ENCODE peak calls at places on chromosome 22, in eight cellular contexts. R is left kidney; V is NCI-H1105; Y is activated CD4-positive, alpha-beta T cell treated with anti-CD3 and anti-CD28 coated beads for 48 hours; P is CD4-positive, alpha-beta T cell; N is neural crest cell; U is activated T-cell treated with anti-CD3 and anti-CD28 coated beads for 1 hour; L is heart right ventricle. Z is an unnamed sample.

GRCh38 chr22:17851754-17852153 is 77.5 kb upstream of the BID start:
- DNase-seq in P (no peak), L (peak), N (no peak), Y (no peak), V (no peak), U (no peak), R (no peak), Z (no peak)

GRCh38 chr22:40082184-40082583 is 87.4 kb downstream of the FAM83F start:
- DNase-seq in P (no peak), N (no peak), V (no peak), L (no peak), U (no peak), Y (no peak), R (no peak), Z (no peak)

GRCh38 chr22:24994070-24994763 is 41.7 kb downstream of the KIAA1671 start:
- DNase-seq in Y (peak), R (no peak), V (peak), L (no peak), U (no peak), P (no peak), N (no peak), Z (no peak)

GRCh38 chr22:30056015-30056414 is 24.2 kb upstream of the HORMAD2 start:
- DNase-seq in P (no peak), U (no peak), Y (no peak), V (no peak), L (no peak), N (no peak), R (no peak), Z (no peak)

GRCh38 chr22:17120711-17121234 is 387 bp downstream of the TMEM121B start:
- DNase-seq in R (peak), P (peak), Y (peak), U (no peak), N (peak), V (no peak), L (no peak), Z (no peak)

GRCh38 chr22:49201046-49201970 is 626.4 kb downstream of the BRD1 start:
- DNase-seq in V (no peak), L (no peak), U (no peak), Y (no peak), N (no peak), R (no peak), P (no peak), Z (no peak)

GRCh38 chr22:38431266-38432010 is 23.6 kb downstream of the KCNJ4 start:
- DNase-seq in N (no peak), U (no peak), Y (no peak), L (no peak), R (no peak), V (no peak), P (no peak), Z (no peak)

GRCh38 chr22:32991353-32992115 is 66.6 kb downstream of the SYN3 start:
- DNase-seq in R (no peak), L (peak), N (no peak), U (no peak), V (peak), Y (no peak), P (no peak), Z (no peak)

GRCh38 chr22:47371263-47372090 is 609.0 kb downstream of the TBC1D22A start:
- DNase-seq in V (no peak), U (no peak), R (no peak), L (no peak), P (no peak), Y (no peak), N (no peak), Z (no peak)

GRCh38 chr22:46287873-46288751 is 8.6 kb upstream of the GTSE1 start:
- DNase-seq in V (no peak), U (no peak), P (no peak), R (no peak), N (no peak), L (peak), Y (peak), Z (peak)